ENCODE peak calls at places on chromosomes 11 and 22, in four cellular contexts. R is GM23338, P is RWPE1, Q is HT1080. J is an unnamed sample.

GRCh38 chr11:105466582-105467228 is 143.2 kb upstream of the GRIA4 start:
- DNase-seq in R (no peak), P (peak), Q (peak), J (no peak)

GRCh38 chr22:24178502-24179440 is 2.5 kb upstream of the SUSD2 start:
- DNase-seq in R (peak), P (no peak), Q (no peak), J (peak)

GRCh38 chr11:7892751-7893356 is 38.2 kb downstream of the OR10A6 start:
- DNase-seq in R (peak), P (peak), Q (peak), J (no peak)

GRCh38 chr11:94876645-94877445 is 96.5 kb downstream of the CWC15 start:
- DNase-seq in R (no peak), P (peak), Q (peak), J (peak)

GRCh38 chr11:108148549-108148948 is 27.2 kb downstream of the ACAT1 start:
- DNase-seq in R (no peak), P (no peak), Q (no peak), J (no peak)

GRCh38 chr11:69541501-69542313 is 60.2 kb downstream of the LINC01488 start:
- DNase-seq in R (no peak), P (no peak), Q (peak), J (no peak)

GRCh38 chr11:16813141-16813540 is 74.7 kb downstream of the C11orf58 start:
- DNase-seq in R (no peak), P (no peak), Q (no peak), J (no peak)

GRCh38 chr22:49847751-49848689 is 5.6 kb upstream of the ZBED4 start:
- DNase-seq in R (peak), P (no peak), Q (no peak), J (peak)

GRCh38 chr11:926341-926916 is 759 bp downstream of the AP2A2 start:
- DNase-seq in R (no peak), P (peak), Q (peak), J (peak)

GRCh38 chr22:48506506-48507145 is 1321.0 kb downstream of the BRD1 start:
- DNase-seq in R (no peak), P (no peak), Q (no peak), J (no peak)

GRCh38 chr22:37193629-37194191 is 5.7 kb upstream of the C1QTNF6 start:
- DNase-seq in R (no peak), P (no peak), Q (peak), J (no peak)

GRCh38 chr11:79367844-79368243 is 73.0 kb downstream of the TENM4 start:
- DNase-seq in R (no peak), P (no peak), Q (no peak), J (peak)

GRCh38 chr11:26283852-26284421 is 48.0 kb upstream of the ANO3 start:
- DNase-seq in R (peak), P (no peak), Q (no peak), J (no peak)

GRCh38 chr11:111910637-111911562 is 670 bp downstream of the CRYAB start:
- DNase-seq in R (no peak), P (no peak), Q (no peak), J (no peak)

GRCh38 chr11:76629853-76630599 is 40.5 kb downstream of the LRRC32 start:
- DNase-seq in R (peak), P (no peak), Q (no peak), J (no peak)

GRCh38 chr22:50264946-50265669 is 3.6 kb upstream of the MAPK12 start:
- DNase-seq in R (no peak), P (no peak), Q (no peak), J (no peak)

GRCh38 chr11:10490032-10490397 is 35.0 kb downstream of the AMPD3 start:
- DNase-seq in R (no peak), P (no peak), Q (no peak), J (peak)

GRCh38 chr22:41353862-41354575 is 27.7 kb upstream of the TEF start:
- DNase-seq in R (no peak), P (no peak), Q (no peak), J (no peak)

GRCh38 chr11:57116654-57117053 is 65.1 kb upstream of the LRRC55 start:
- DNase-seq in R (peak), P (peak), Q (peak), J (peak)

GRCh38 chr11:11769362-11769761 is 72.4 kb upstream of the USP47 start:
- DNase-seq in R (no peak), P (no peak), Q (no peak), J (no peak)

GRCh38 chr11:122696662-122697061 is 41.1 kb downstream of the UBASH3B start:
- DNase-seq in R (no peak), P (no peak), Q (no peak), J (no peak)

GRCh38 chr11:16607675-16608644 is 130.5 kb upstream of the C11orf58 start:
- DNase-seq in R (peak), P (peak), Q (peak), J (peak)

GRCh38 chr11:33867996-33868645 is 23.8 kb downstream of the LMO2 start:
- DNase-seq in R (peak), P (no peak), Q (no peak), J (no peak)

GRCh38 chr11:126415669-126416420 is 60.4 kb downstream of the ST3GAL4 start:
- DNase-seq in R (no peak), P (no peak), Q (no peak), J (no peak)

GRCh38 chr22:22692707-22693530 is 48.5 kb downstream of the GGTLC2 start:
- DNase-seq in R (peak), P (peak), Q (peak), J (peak)

GRCh38 chr22:41532908-41533825 is 11.1 kb downstream of the POLR3H start:
- DNase-seq in R (peak), P (no peak), Q (peak), J (peak)

GRCh38 chr11:94768602-94769511 is 701 bp downstream of the AMOTL1 start:
- DNase-seq in R (peak), P (no peak), Q (peak), J (peak)

GRCh38 chr11:101860694-101861371 is 54.0 kb upstream of the CEP126 start:
- DNase-seq in R (peak), P (peak), Q (peak), J (peak)

GRCh38 chr22:21796863-21797262 is 61.3 kb upstream of the YPEL1 start:
- DNase-seq in R (peak), P (no peak), Q (no peak), J (no peak)

GRCh38 chr22:50319503-50319951 is 7.3 kb downstream of the DENND6B start:
- DNase-seq in R (no peak), P (no peak), Q (no peak), J (no peak)

GRCh38 chr11:33013706-33014105 is 2.0 kb upstream of the DEPDC7 start:
- DNase-seq in R (no peak), P (no peak), Q (no peak), J (no peak)

GRCh38 chr11:127950162-127950561 is 637.2 kb downstream of the ETS1 start:
- DNase-seq in R (no peak), P (no peak), Q (no peak), J (no peak)

GRCh38 chr11:88484873-88485621 is 147.5 kb upstream of the CTSC start:
- DNase-seq in R (peak), P (peak), Q (peak), J (peak)

GRCh38 chr11:58787903-58788302 is 56.2 kb upstream of the GLYAT start:
- DNase-seq in R (no peak), P (peak), Q (peak), J (no peak)

GRCh38 chr22:26821854-26822253 is 164.5 kb downstream of the MIAT start:
- DNase-seq in R (no peak), P (no peak), Q (no peak), J (no peak)

GRCh38 chr11:12222099-12222751 is 111.8 kb downstream of the MICAL2 start:
- DNase-seq in R (no peak), P (no peak), Q (no peak), J (no peak)

GRCh38 chr11:86499723-86500129 is 125.0 kb downstream of the CCDC81 start:
- DNase-seq in R (no peak), P (no peak), Q (no peak), J (no peak)

GRCh38 chr11:129418039-129418438 is 42.4 kb downstream of the BARX2 start:
- DNase-seq in R (no peak), P (no peak), Q (no peak), J (no peak)